ENCODE peak calls at places on chromosomes 6 and 20, in six cellular contexts. O is aorta; G is CD8-positive, alpha-beta memory T cell; L is DND-41; B is body of pancreas; X is lower lobe of right lung. R is an unnamed sample.

GRCh38 chr20:49674383-49675352 is 39.0 kb downstream of the B4GALT5 start:
- DNase-seq in O (no peak), G (no peak), L (no peak), B (no peak), X (no peak), R (no peak)

GRCh38 chr6:148348778-148349177 is 6.1 kb downstream of the SASH1 start:
- DNase-seq in O (no peak), G (no peak), L (no peak), B (no peak), X (no peak), R (no peak)

GRCh38 chr6:13624871-13625288 is 9.7 kb downstream of the NOL7 start:
- DNase-seq in O (no peak), G (no peak), L (peak; percentile 36), B (no peak), X (no peak), R (no peak)

GRCh38 chr6:17863971-17864754 is 123.3 kb downstream of the KIF13A start:
- DNase-seq in O (no peak), G (no peak), L (no peak), B (no peak), X (no peak), R (peak; percentile 42)

GRCh38 chr6:44487611-44488010 is 100.1 kb downstream of the CDC5L start:
- DNase-seq in O (no peak), G (no peak), L (no peak), B (no peak), X (no peak), R (no peak)

GRCh38 chr20:62808211-62808865 is 3.7 kb downstream of the OGFR start:
- DNase-seq in O (peak; percentile 92), G (peak; percentile 77), L (peak; percentile 74), B (peak; percentile 72), X (peak; percentile 82), R (peak; percentile 88)

GRCh38 chr20:32575805-32576204 is 9.3 kb downstream of the NOL4L start:
- DNase-seq in O (no peak), G (no peak), L (no peak), B (no peak), X (no peak), R (no peak)

GRCh38 chr6:37799263-37799644 is 20.3 kb upstream of the ZFAND3 start:
- DNase-seq in O (no peak), G (no peak), L (no peak), B (no peak), X (no peak), R (no peak)

GRCh38 chr20:23415958-23416583 is 5.2 kb downstream of the NAPB start:
- DNase-seq in O (no peak), G (peak; percentile 71), L (no peak), B (no peak), X (no peak), R (no peak)

GRCh38 chr6:20669571-20670314 is 135.5 kb downstream of the CDKAL1 start:
- DNase-seq in O (no peak), G (no peak), L (no peak), B (no peak), X (no peak), R (no peak)

GRCh38 chr6:30763618-30764489 is 19.5 kb upstream of the IER3 start:
- DNase-seq in O (no peak), G (no peak), L (peak; percentile 29), B (peak; percentile 48), X (no peak), R (no peak)

GRCh38 chr6:107941199-107941598 is 16.8 kb downstream of the SEC63 start:
- DNase-seq in O (no peak), G (no peak), L (no peak), B (no peak), X (no peak), R (no peak)

GRCh38 chr6:93849857-93850256 is 430.5 kb upstream of the EPHA7 start:
- DNase-seq in O (no peak), G (no peak), L (no peak), B (no peak), X (no peak), R (no peak)

GRCh38 chr6:139064981-139065665 is 36.6 kb downstream of the ABRACL start:
- DNase-seq in O (no peak), G (no peak), L (no peak), B (no peak), X (no peak), R (no peak)

GRCh38 chr6:82608365-82608764 is 244.7 kb downstream of the TPBG start:
- DNase-seq in O (no peak), G (no peak), L (no peak), B (no peak), X (no peak), R (no peak)

GRCh38 chr20:53750827-53751393 is 157.3 kb upstream of the ZNF217 start:
- DNase-seq in O (no peak), G (peak; percentile 72), L (peak; percentile 65), B (no peak), X (no peak), R (no peak)

GRCh38 chr6:27834879-27835549 is 77.2 kb downstream of the OR2B2 start:
- DNase-seq in O (no peak), G (no peak), L (no peak), B (no peak), X (no peak), R (no peak)
- H3K27ac ChIP-seq in O (no peak overlapping the region), G (peak overlapping the region; percentile 99), L (peak overlapping the region; percentile 100), B (no peak overlapping the region), X (no peak overlapping the region), R (no peak overlapping the region)

DNA sequence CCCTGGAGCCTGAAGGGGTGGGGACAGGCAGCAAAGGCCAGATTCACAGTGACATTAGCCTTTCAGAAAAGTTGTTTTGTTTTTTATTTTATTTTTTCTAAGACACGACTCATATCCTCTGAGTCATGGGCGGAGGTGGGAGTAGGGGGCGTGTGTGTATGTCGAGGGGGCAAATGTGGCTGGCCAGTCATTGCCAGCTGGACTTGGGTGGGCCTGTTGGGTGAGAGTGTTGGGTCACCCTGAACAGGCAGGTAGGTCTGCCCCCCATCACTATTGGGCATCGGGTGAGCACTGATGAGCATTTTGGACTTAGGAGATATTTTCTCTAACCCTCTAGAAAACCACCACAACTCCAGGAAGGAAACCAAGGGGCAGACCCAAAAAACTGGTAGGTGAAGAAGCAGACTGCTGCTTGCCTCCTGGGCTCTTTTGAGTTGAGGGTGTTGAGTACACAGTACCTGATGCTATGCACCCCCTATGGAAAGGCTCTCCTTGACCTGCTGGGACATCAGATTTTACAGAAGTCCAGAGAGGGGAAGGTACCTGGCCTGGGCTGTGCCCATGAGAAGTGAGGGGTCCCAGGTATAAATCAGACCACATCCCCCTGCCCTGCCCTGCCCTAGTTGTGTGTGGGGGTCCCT is 5.6 kb downstream of the SMIM29 start:
- DNase-seq in O (peak; percentile 70), G (no peak), L (no peak), B (no peak), X (peak; percentile 14), R (no peak)
- H3K4me1 ChIP-seq in O (no peaks in the 10 kb centered on the region), G (peaks cover 27% of the 10 kb centered on the region), L (peaks cover 45% of the 10 kb centered on the region), B (peaks cover 23% of the 10 kb centered on the region), X (peaks cover 38% of the 10 kb centered on the region), R (peaks cover 2% of the 10 kb centered on the region)

DNA sequence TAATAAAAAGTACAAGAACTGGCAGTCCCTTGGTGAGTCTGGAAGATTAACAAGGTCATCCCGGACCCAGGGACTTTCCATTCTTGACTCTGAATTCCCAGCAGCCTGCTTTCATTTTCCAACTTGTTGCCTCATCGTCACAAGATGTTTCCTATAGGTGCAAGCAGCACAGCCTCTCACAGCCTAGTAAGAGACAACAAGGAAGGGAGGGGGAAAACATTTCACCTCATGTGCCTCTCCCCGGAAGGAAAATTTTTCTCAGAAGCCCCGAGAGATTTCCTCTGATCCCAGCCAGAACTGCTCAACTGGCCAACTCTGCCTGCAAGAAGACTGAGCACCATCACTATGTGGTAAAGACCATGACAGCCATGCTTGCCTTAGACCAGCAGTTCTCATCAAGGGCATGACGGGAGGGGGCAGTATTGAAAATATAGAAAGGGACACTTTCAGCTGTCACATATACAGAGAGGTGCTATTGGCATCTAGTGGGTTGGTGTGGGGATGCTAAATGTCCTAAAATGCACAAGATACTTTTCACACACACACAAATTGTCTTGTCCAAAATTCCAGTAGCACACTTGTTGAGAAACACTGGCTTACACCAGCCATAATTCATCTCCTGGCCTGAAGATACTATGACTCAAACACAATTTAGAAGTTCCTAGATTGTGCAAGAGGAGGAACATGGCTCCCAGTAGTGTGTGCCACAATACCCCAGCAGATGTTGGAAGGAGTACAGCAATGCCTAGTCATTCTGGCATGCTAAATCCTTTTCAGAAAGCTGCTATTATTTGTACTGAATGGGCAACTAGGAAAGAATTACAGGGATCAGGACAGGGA is 10.8 kb upstream of the WTAP start:
- DNase-seq in O (no peak), G (no peak), L (no peak), B (peak; percentile 34), X (no peak), R (peak; percentile 45)
- H3K4me3 ChIP-seq in O (no peak overlapping the region), G (no peak overlapping the region), L (no peak overlapping the region), B (no peak overlapping the region), X (peak overlapping the region; percentile 18), R (no peak overlapping the region)

DNA sequence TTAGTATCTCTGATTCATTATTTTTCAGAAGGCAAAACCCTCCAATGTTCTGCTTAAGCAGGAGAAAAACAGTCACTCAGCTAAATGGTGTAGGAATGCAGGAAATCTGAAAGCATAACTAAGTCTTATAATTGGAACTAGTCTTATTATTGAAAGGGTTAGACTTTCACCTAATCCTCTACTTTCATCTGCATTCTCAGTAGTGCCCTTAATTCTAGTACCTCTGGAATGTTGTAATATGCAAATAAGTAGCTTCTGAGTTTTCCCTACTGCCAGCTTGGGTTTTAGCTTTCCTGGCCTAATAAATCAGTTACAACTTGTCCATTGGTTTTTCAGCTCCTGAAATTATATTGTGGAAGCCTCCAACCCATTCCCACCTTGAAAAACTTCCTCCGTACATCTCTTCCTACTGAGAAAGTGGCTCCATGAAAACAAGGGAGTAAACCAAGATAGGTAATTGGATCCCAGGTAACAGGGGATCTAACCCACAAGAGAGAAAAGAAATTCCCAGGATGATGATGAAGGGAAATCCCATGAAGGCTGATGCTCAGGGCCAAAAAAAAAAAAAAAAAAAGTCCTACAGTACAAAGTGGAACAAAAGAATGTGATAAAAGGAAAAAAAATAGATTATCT is 147.0 kb downstream of the TBC1D32 start:
- DNase-seq in O (no peak), G (no peak), L (no peak), B (no peak), X (no peak), R (no peak)
- H3K27ac ChIP-seq in O (no peak overlapping the region), G (no peak overlapping the region), L (no peak overlapping the region), B (no peak overlapping the region), X (no peak overlapping the region), R (no peak overlapping the region)

DNA sequence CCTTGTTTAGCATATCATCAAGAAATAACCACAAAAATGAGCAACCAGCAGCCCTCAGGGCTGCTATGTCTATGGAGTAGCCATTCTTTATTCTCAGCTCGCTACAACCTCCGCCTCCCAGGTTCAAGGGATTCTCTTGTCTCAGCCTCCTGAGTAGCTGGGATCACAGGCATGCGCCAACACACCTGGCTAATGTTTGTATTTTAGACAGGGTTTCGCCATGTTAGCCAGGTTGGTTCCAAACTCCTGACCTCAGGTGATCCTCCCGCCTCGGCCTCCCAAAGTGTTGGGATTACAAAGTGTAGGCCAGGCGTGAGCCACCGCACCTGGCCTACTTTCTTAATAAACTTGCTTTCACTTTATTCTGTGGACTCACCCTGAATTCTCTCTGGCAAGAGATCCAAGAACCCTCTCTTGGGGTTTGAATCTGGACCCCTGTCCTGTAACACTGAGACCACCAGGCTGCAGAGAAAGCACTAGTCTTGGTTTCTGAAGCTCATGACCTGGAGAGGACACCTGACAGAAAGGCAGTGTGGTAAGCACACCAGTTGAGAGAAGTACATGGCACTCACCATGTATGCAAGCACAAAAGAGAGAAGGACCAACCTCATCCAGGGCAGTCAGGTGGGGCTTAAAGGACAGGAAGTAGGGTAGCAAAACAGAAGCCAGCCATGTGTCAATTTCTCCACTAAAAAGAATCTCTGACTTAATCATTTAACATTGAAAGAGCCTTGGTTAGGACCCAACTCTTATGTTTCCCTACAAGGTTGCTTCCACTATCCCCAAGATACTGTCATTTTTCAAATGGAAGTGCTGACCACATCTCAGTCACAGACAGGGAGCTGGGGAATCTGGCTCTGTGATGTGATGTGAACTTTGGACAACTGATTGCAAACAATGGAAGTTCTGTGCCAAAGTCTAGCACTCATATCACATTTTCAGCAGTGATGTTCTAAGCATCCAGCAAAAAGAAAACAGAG is 97.4 kb upstream of the DST start:
- DNase-seq in O (no peak), G (no peak), L (no peak), B (no peak), X (no peak), R (no peak)
- H3K4me1 ChIP-seq in O (no peaks in the 10 kb centered on the region), G (no peaks in the 10 kb centered on the region), L (no peaks in the 10 kb centered on the region), B (no peaks in the 10 kb centered on the region), X (peaks cover 8% of the 10 kb centered on the region), R (peaks cover 12% of the 10 kb centered on the region)

R was measured in right cardiac atrium.